ENCODE peak calls at places on chromosomes 2 and 18, in seven cellular contexts. I is ovary; T is AG10803; E is DMS79 treated with DMSO at 0.1 percent for 48 hours; N is stimulated activated CD8-positive, alpha-beta memory T cell treated with anti-CD3 and anti-CD28 coated beads, Interleukin-12 subunit alpha, Interleukin-12 subunit beta, amount 100 ng/mL, for 1 hour; B is NCI-H1105 treated with DMSO at 0.1 percent for 48 hours; J is M059J. G is an unnamed sample.

GRCh38 chr18:76441002-76441667 is 53.9 kb downstream of the ZNF516 start:
- DNase-seq in J (no peak), T (no peak), B (no peak), E (no peak), N (no peak), I (peak), G (no peak)

GRCh38 chr2:32011566-32011960 is 755 bp upstream of the MEMO1 start:
- DNase-seq in B (no peak), T (no peak), E (no peak), J (no peak), I (no peak), N (no peak), G (no peak)

GRCh38 chr18:3875961-3876360 is 426.0 kb downstream of the TGIF1 start:
- DNase-seq in J (no peak), I (no peak), E (no peak), T (no peak), B (no peak), N (no peak), G (no peak)

GRCh38 chr2:214695789-214696188 is 113.7 kb downstream of the BARD1 start:
- DNase-seq in J (no peak), E (no peak), T (no peak), N (no peak), I (no peak), B (no peak), G (no peak)

GRCh38 chr2:11505652-11506610 is 27.9 kb upstream of the GREB1 start:
- DNase-seq in T (no peak), J (peak), N (no peak), I (no peak), E (peak), B (peak), G (no peak)

GRCh38 chr2:36352024-36352398 is 3.6 kb upstream of the CRIM1 start:
- DNase-seq in I (no peak), E (peak), B (peak), N (no peak), J (peak), T (peak), G (peak)

GRCh38 chr2:61538920-61539559 is 884 bp upstream of the XPO1 start:
- DNase-seq in T (peak), J (peak), E (peak), B (peak), I (no peak), N (peak), G (no peak)

GRCh38 chr2:9990735-9991134 is 39.2 kb downstream of the GRHL1 start:
- DNase-seq in I (no peak), N (no peak), B (no peak), T (peak), J (no peak), E (no peak), G (no peak)

GRCh38 chr2:183242937-183243336 is 118.7 kb downstream of the NUP35 start:
- DNase-seq in B (peak), T (no peak), N (no peak), J (peak), E (peak), I (no peak), G (no peak)

GRCh38 chr2:232477751-232478510 is 9.7 kb downstream of the ECEL1 start:
- DNase-seq in J (no peak), N (no peak), T (no peak), B (no peak), I (peak), E (no peak), G (no peak)

GRCh38 chr2:230447036-230447435 is 31.0 kb downstream of the SP100 start:
- DNase-seq in N (no peak), J (no peak), I (no peak), B (no peak), E (no peak), T (no peak), G (no peak)

GRCh38 chr2:23390152-23390551 is 5.2 kb downstream of the KLHL29 start:
- DNase-seq in N (no peak), J (peak), E (no peak), T (no peak), I (no peak), B (peak), G (no peak)

GRCh38 chr2:136118819-136119716 is 1.1 kb upstream of the CXCR4 start:
- DNase-seq in T (no peak), N (peak), J (no peak), I (peak), B (peak), E (peak), G (no peak)

GRCh38 chr2:150977296-150977695 is 284.4 kb downstream of the RBM43 start:
- DNase-seq in T (no peak), I (no peak), N (no peak), B (no peak), J (no peak), E (no peak), G (no peak)